ENCODE peak calls at places on chromosome 20, in five cellular contexts. K, W, Y, L and J are unnamed samples.

GRCh38 chr20:1860446-1860845 is 34.8 kb upstream of the SIRPA start:
- DNase-seq in Y (no peak), K (no peak), W (no peak), L (no peak), J (no peak)

GRCh38 chr20:32004963-32005362 is 5.3 kb upstream of the CCM2L start:
- DNase-seq in Y (no peak), L (no peak), W (no peak), K (no peak), J (no peak)

GRCh38 chr20:10639051-10639761 is 34.6 kb downstream of the JAG1 start:
- DNase-seq in Y (no peak), L (no peak), W (no peak), K (no peak), J (peak; percentile 82)

GRCh38 chr20:57205625-57206219 is 60.7 kb downstream of the BMP7 start:
- DNase-seq in L (no peak), Y (no peak), W (no peak), K (no peak), J (no peak)

GRCh38 chr20:25247666-25248500 is at the start of gene PYGB:
- DNase-seq in L (peak; percentile 87), Y (peak; percentile 73), W (peak; percentile 71), K (peak; percentile 88), J (peak; percentile 88)

GRCh38 chr20:33305591-33306057 is 22.6 kb downstream of the BPIFB1 start:
- DNase-seq in L (no peak), W (no peak), Y (no peak), K (no peak), J (no peak)

GRCh38 chr20:47334022-47334551 is 22.4 kb downstream of the ZMYND8 start:
- DNase-seq in W (no peak), L (peak; percentile 35), Y (no peak), K (no peak), J (no peak)

GRCh38 chr20:24965065-24965919 is 16.2 kb downstream of the CST7 start:
- DNase-seq in K (no peak), W (no peak), L (no peak), Y (no peak), J (no peak)

GRCh38 chr20:13610205-13610604 is 28.5 kb downstream of the TASP1 start:
- DNase-seq in K (no peak), L (no peak), Y (peak; percentile 5), W (no peak), J (no peak)

GRCh38 chr20:44070139-44070900 is 116.7 kb downstream of the JPH2 start:
- DNase-seq in W (no peak), Y (peak; percentile 93), L (no peak), K (no peak), J (peak; percentile 2)

GRCh38 chr20:53918949-53919361 is 151.4 kb downstream of the BCAS1 start:
- DNase-seq in Y (no peak), K (no peak), L (no peak), W (no peak), J (no peak)

GRCh38 chr20:12967932-12968331 is 40.8 kb upstream of the SPTLC3 start:
- DNase-seq in L (no peak), Y (no peak), W (no peak), K (no peak), J (no peak)

GRCh38 chr20:2237059-2237458 is 58.7 kb upstream of the TGM3 start:
- DNase-seq in W (peak; percentile 38), Y (no peak), L (peak; percentile 79), K (peak; percentile 58), J (peak; percentile 76)

GRCh38 chr20:17938889-17939619 is 29.5 kb downstream of the SNX5 start:
- DNase-seq in W (peak; percentile 57), Y (peak; percentile 43), K (peak; percentile 74), L (peak; percentile 76), J (peak; percentile 58)

GRCh38 chr20:43543138-43543537 is 15.7 kb upstream of the SGK2 start:
- DNase-seq in Y (no peak), L (no peak), K (no peak), W (no peak), J (peak; percentile 20)

GRCh38 chr20:50095476-50096078 is 17.4 kb downstream of the UBE2V1 start:
- DNase-seq in Y (no peak), W (no peak), K (no peak), L (no peak), J (no peak)

GRCh38 chr20:22333885-22334545 is 250.4 kb downstream of the FOXA2 start:
- DNase-seq in L (peak; percentile 53), W (peak; percentile 19), K (peak; percentile 62), Y (peak; percentile 8), J (peak; percentile 44)

DNA sequence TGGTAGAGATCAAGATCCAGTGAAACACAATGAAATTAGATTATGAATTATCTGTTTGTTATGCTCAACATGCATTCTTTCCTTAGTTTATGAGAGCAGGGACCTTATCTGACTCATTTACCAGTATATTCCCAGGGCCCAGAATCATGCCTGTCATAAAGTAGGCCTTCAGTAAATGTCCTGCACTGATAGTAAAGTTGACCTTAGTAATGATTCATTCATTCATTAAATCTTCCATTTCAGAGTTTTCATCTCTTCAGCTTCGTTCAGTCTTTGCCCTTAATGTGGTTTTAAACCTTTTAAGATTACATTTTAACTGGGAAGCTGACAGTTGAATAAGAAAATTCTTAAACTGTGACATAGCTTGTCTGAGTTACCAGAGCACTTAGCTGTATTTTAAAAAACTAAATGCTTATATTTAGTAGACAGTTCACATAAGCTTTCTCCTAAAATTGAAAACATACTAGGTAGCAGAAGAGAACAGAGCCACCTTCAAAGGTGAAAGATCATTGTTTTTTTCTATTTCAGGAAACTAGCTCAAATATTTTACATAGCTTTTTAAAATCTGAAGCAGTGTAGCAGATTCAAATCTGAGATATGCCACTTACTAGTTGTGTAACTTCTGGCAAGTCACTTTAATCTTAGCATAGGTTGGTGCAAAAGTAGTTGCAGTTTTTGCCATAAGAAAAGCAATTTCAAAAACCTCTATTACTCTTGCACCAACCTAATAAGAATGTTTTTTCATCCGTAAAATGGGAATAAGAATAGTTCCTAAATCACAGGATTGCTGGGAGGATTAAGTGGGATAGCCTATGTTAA is 41.4 kb downstream of the MCM8 start:
- DNase-seq in W (no peak), Y (no peak), K (no peak), L (no peak), J (no peak)
- H3K9me3 ChIP-seq in W (no peaks in the 10 kb centered on the region), Y (no peaks in the 10 kb centered on the region), K (no peaks in the 10 kb centered on the region), L (no peaks in the 10 kb centered on the region), J (no peaks in the 10 kb centered on the region)

GRCh38 chr20:62105592-62105991 is 16.7 kb upstream of the LSM14B start:
- DNase-seq in K (no peak), W (no peak), Y (no peak), L (no peak), J (no peak)
- H3K9me3 ChIP-seq in K (peaks cover 19% of the 10 kb centered on the region), W (peaks cover 66% of the 10 kb centered on the region), Y (peaks cover 29% of the 10 kb centered on the region), L (no peaks in the 10 kb centered on the region), J (peaks cover 46% of the 10 kb centered on the region)

GRCh38 chr20:16040742-16041141 is 532.5 kb downstream of the KIF16B start:
- DNase-seq in L (no peak), K (no peak), W (no peak), Y (no peak), J (no peak)
- H3K9me3 ChIP-seq in L (no peaks in the 10 kb centered on the region), K (no peaks in the 10 kb centered on the region), W (no peaks in the 10 kb centered on the region), Y (no peaks in the 10 kb centered on the region), J (no peaks in the 10 kb centered on the region)

GRCh38 chr20:55947701-55948100 is 57.6 kb downstream of the CBLN4 start:
- DNase-seq in Y (no peak), K (no peak), W (no peak), L (no peak), J (no peak)
- H3K9me3 ChIP-seq in Y (no peaks in the 10 kb centered on the region), K (no peaks in the 10 kb centered on the region), W (no peaks in the 10 kb centered on the region), L (no peaks in the 10 kb centered on the region), J (no peaks in the 10 kb centered on the region)

DNA sequence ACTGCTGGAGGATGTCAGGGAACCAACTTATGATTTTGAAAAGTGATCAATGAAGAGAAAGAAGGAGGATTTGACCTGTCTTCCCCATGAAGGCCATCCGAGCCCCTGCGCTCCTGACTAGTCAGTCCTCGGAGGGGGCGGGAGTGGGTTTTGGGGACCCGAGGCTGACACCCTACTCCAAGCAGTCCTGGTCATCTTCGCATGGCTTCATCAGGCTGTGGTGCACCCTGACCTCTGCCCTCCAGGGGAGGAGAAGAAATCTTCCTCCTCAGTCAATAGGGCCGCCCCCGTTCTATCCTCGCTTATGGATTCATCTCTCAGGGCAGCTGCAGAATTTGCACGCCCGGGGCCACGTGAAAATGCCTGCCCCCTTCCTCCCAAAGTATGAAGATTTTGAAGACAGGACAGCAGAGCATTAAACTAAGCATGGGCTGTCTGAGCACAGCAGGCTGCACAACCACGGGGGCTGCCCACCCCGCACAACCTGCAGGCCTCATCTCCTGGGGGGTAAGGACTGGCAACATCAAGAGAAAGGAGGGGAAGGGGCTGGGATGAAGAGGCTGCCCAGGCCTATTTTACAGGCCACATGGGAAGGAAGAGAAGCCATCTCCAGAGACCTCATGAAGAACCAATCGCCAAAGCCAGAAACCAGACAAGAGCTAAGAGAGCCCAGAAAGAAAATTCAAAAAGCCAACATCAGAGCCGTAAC is 138.1 kb upstream of the PHACTR3 start:
- DNase-seq in W (no peak), K (no peak), L (no peak), Y (no peak), J (no peak)
- H3K9me3 ChIP-seq in W (no peaks in the 10 kb centered on the region), K (no peaks in the 10 kb centered on the region), L (no peaks in the 10 kb centered on the region), Y (no peaks in the 10 kb centered on the region), J (no peaks in the 10 kb centered on the region)